ENCODE peak calls at places on chromosomes 3 and 15, in five cellular contexts. Q is NCI-H2029; Z is CD8-positive, alpha-beta T cell; A is Daoy; S is GM23338. D is an unnamed sample.

GRCh38 chr3:47664519-47664918 is 85.9 kb upstream of the CSPG5 start:
- DNase-seq in Z (no peak), S (peak; percentile 67), Q (no peak), A (peak; percentile 6), D (peak; percentile 30)

GRCh38 chr15:64686130-64686735 is 89.2 kb downstream of the RBPMS2 start:
- DNase-seq in Z (no peak), Q (no peak), A (peak; percentile 25), S (peak; percentile 87), D (peak; percentile 50)

GRCh38 chr3:122996038-122996580 is 31.5 kb downstream of the SEMA5B start:
- DNase-seq in Q (no peak), S (no peak), Z (no peak), A (no peak), D (no peak)

GRCh38 chr3:27532931-27533607 is 48.9 kb upstream of the SLC4A7 start:
- DNase-seq in A (peak; percentile 51), Z (no peak), S (peak; percentile 46), Q (no peak), D (peak; percentile 55)

GRCh38 chr15:39554746-39555387 is 26.0 kb upstream of the THBS1 start:
- DNase-seq in S (no peak), Z (no peak), Q (no peak), A (no peak), D (no peak)

GRCh38 chr15:28915935-28916334 is 30.2 kb downstream of the APBA2 start:
- DNase-seq in S (no peak), A (no peak), Q (no peak), Z (no peak), D (no peak)

GRCh38 chr3:58347984-58348383 is 15.3 kb downstream of the PXK start:
- DNase-seq in Q (no peak), S (no peak), A (no peak), Z (no peak), D (no peak)

GRCh38 chr15:57118013-57118799 is 199.8 kb downstream of the TCF12 start:
- DNase-seq in S (peak; percentile 42), Q (no peak), Z (no peak), A (no peak), D (peak; percentile 11)

GRCh38 chr3:143140550-143140949 is 21.0 kb downstream of the CHST2 start:
- DNase-seq in S (no peak), A (no peak), Q (no peak), Z (no peak), D (no peak)

GRCh38 chr3:179450901-179451334 is 352 bp downstream of the GNB4 start:
- DNase-seq in A (peak; percentile 53), S (peak; percentile 33), Z (no peak), Q (no peak), D (peak; percentile 36)

GRCh38 chr15:100810229-100810628 is 69.4 kb upstream of the ALDH1A3 start:
- DNase-seq in Z (no peak), A (no peak), S (no peak), Q (no peak), D (no peak)

GRCh38 chr15:61634837-61635236 is 405.7 kb upstream of the RORA start:
- DNase-seq in S (no peak), Z (no peak), A (no peak), Q (no peak), D (no peak)

GRCh38 chr15:88930579-88930978 is 17.4 kb upstream of the MFGE8 start:
- DNase-seq in Z (no peak), A (no peak), Q (no peak), S (no peak), D (no peak)

GRCh38 chr15:48811325-48811938 is 563 bp upstream of the CEP152 start:
- DNase-seq in A (no peak), Z (no peak), Q (no peak), S (peak; percentile 14), D (no peak)

GRCh38 chr3:10495003-10495402 is 10.4 kb downstream of the ATP2B2 start:
- DNase-seq in Z (no peak), Q (peak; percentile 80), A (peak; percentile 66), S (peak; percentile 27), D (peak; percentile 86)

GRCh38 chr3:177811111-177811510 is 613.8 kb upstream of the TBL1XR1 start:
- DNase-seq in Q (no peak), A (no peak), Z (no peak), S (no peak), D (no peak)

GRCh38 chr15:41887161-41887560 is 6.7 kb downstream of the SPTBN5 start:
- DNase-seq in A (no peak), Q (no peak), Z (no peak), S (no peak), D (no peak)

GRCh38 chr3:34938784-34939183 is 700.5 kb upstream of the ARPP21 start:
- DNase-seq in A (no peak), Q (no peak), S (no peak), Z (no peak), D (no peak)

GRCh38 chr3:191143224-191143623 is 55.8 kb upstream of the OSTN start:
- DNase-seq in Q (no peak), S (no peak), Z (no peak), A (no peak), D (no peak)

GRCh38 chr15:90205050-90205848 is 4.1 kb downstream of the SEMA4B start:
- DNase-seq in S (no peak), Q (no peak), A (no peak), Z (no peak), D (no peak)

GRCh38 chr3:71035886-71036285 is 547.6 kb downstream of the FOXP1 start:
- DNase-seq in Q (peak; percentile 11), Z (no peak), S (no peak), A (no peak), D (no peak)

GRCh38 chr3:102339671-102340070 is 95.1 kb upstream of the ZPLD1 start:
- DNase-seq in S (no peak), Q (no peak), A (no peak), Z (no peak), D (no peak)

GRCh38 chr3:108744762-108745161 is 12.4 kb downstream of the RETNLB start:
- DNase-seq in A (no peak), S (no peak), Q (no peak), Z (no peak), D (no peak)

GRCh38 chr3:45545476-45545875 is 49.1 kb upstream of the LIMD1 start:
- DNase-seq in A (no peak), Z (no peak), S (no peak), Q (no peak), D (peak; percentile 63)

GRCh38 chr3:135226057-135226456 is 431.0 kb downstream of the EPHB1 start:
- DNase-seq in A (no peak), Q (no peak), Z (no peak), S (no peak), D (no peak)

GRCh38 chr3:105594219-105594618 is 227.5 kb downstream of the ALCAM start:
- DNase-seq in Q (no peak), A (no peak), S (no peak), Z (no peak), D (peak; percentile 29)

GRCh38 chr3:38247366-38248035 is 18.1 kb upstream of the SLC22A13 start:
- DNase-seq in Z (no peak), S (no peak), Q (no peak), A (peak; percentile 75), D (peak; percentile 96)

GRCh38 chr3:13191016-13191415 is 117.8 kb upstream of the IQSEC1 start:
- DNase-seq in A (no peak), S (no peak), Z (no peak), Q (no peak), D (no peak)